ENCODE peak calls at places on chromosome 13, in eight cellular contexts. One of them, this sample, is unnamed.

GRCh38 chr13:113544896-113545295 is 39.7 kb upstream of the TFDP1 start:
- DNase-seq in PC-3: no peak
- DNase-seq in HCT116: no peak
- DNase-seq in fibroblast of lung: no peak
- DNase-seq in colonic mucosa: no peak
- DNase-seq in mammary epithelial cell: no peak
- DNase-seq in SK-N-SH: no peak
- DNase-seq in mesenchymal stem cell: no peak
- DNase-seq in this sample: no peak

GRCh38 chr13:52845766-52846566 is 2.5 kb downstream of the PCDH8 start:
- DNase-seq in PC-3: no peak
- DNase-seq in HCT116: no peak
- DNase-seq in fibroblast of lung: peak
- DNase-seq in colonic mucosa: peak
- DNase-seq in mammary epithelial cell: no peak
- DNase-seq in SK-N-SH: peak
- DNase-seq in mesenchymal stem cell: no peak
- DNase-seq in this sample: peak

GRCh38 chr13:32126298-32126697 is 94.7 kb downstream of the FRY start:
- DNase-seq in PC-3: no peak
- DNase-seq in HCT116: no peak
- DNase-seq in fibroblast of lung: no peak
- DNase-seq in colonic mucosa: no peak
- DNase-seq in mammary epithelial cell: no peak
- DNase-seq in SK-N-SH: no peak
- DNase-seq in mesenchymal stem cell: no peak
- DNase-seq in this sample: no peak

GRCh38 chr13:102940143-102940542 is 94.3 kb downstream of the ERCC5 start:
- DNase-seq in PC-3: no peak
- DNase-seq in HCT116: no peak
- DNase-seq in fibroblast of lung: no peak
- DNase-seq in colonic mucosa: no peak
- DNase-seq in mammary epithelial cell: no peak
- DNase-seq in SK-N-SH: no peak
- DNase-seq in mesenchymal stem cell: no peak
- DNase-seq in this sample: peak

GRCh38 chr13:75705395-75705794 is 69.3 kb downstream of the LMO7 start:
- DNase-seq in PC-3: peak
- DNase-seq in HCT116: peak
- DNase-seq in fibroblast of lung: peak
- DNase-seq in colonic mucosa: no peak
- DNase-seq in mammary epithelial cell: peak
- DNase-seq in SK-N-SH: no peak
- DNase-seq in mesenchymal stem cell: peak
- DNase-seq in this sample: no peak

GRCh38 chr13:64263285-64263684 is 2847.6 kb upstream of the PCDH20 start:
- DNase-seq in PC-3: no peak
- DNase-seq in HCT116: no peak
- DNase-seq in fibroblast of lung: no peak
- DNase-seq in colonic mucosa: no peak
- DNase-seq in mammary epithelial cell: no peak
- DNase-seq in SK-N-SH: no peak
- DNase-seq in mesenchymal stem cell: no peak
- DNase-seq in this sample: no peak

GRCh38 chr13:85632526-85633215 is 166.5 kb downstream of the SLITRK6 start:
- DNase-seq in PC-3: no peak
- DNase-seq in HCT116: no peak
- DNase-seq in fibroblast of lung: peak
- DNase-seq in colonic mucosa: no peak
- DNase-seq in mammary epithelial cell: no peak
- DNase-seq in SK-N-SH: no peak
- DNase-seq in mesenchymal stem cell: peak
- DNase-seq in this sample: no peak

GRCh38 chr13:42876810-42877550 is 95.6 kb downstream of the FAM216B start:
- DNase-seq in PC-3: peak
- DNase-seq in HCT116: no peak
- DNase-seq in fibroblast of lung: peak
- DNase-seq in colonic mucosa: no peak
- DNase-seq in mammary epithelial cell: peak
- DNase-seq in SK-N-SH: no peak
- DNase-seq in mesenchymal stem cell: peak
- DNase-seq in this sample: no peak

GRCh38 chr13:100440756-100441421 is 147.7 kb downstream of the GGACT start:
- DNase-seq in PC-3: no peak
- DNase-seq in HCT116: no peak
- DNase-seq in fibroblast of lung: peak
- DNase-seq in colonic mucosa: no peak
- DNase-seq in mammary epithelial cell: no peak
- DNase-seq in SK-N-SH: no peak
- DNase-seq in mesenchymal stem cell: peak
- DNase-seq in this sample: no peak

GRCh38 chr13:74871671-74872070 is 610.3 kb downstream of the TBC1D4 start:
- DNase-seq in PC-3: peak
- DNase-seq in HCT116: no peak
- DNase-seq in fibroblast of lung: no peak
- DNase-seq in colonic mucosa: no peak
- DNase-seq in mammary epithelial cell: no peak
- DNase-seq in SK-N-SH: no peak
- DNase-seq in mesenchymal stem cell: no peak
- DNase-seq in this sample: no peak

GRCh38 chr13:60009300-60010248 is 154.2 kb downstream of the DIAPH3 start:
- DNase-seq in PC-3: no peak
- DNase-seq in HCT116: no peak
- DNase-seq in fibroblast of lung: peak
- DNase-seq in colonic mucosa: peak
- DNase-seq in mammary epithelial cell: no peak
- DNase-seq in SK-N-SH: no peak
- DNase-seq in mesenchymal stem cell: no peak
- DNase-seq in this sample: no peak

GRCh38 chr13:43573787-43574562 is 212.8 kb downstream of the ENOX1 start:
- DNase-seq in PC-3: no peak
- DNase-seq in HCT116: no peak
- DNase-seq in fibroblast of lung: peak
- DNase-seq in colonic mucosa: no peak
- DNase-seq in mammary epithelial cell: no peak
- DNase-seq in SK-N-SH: no peak
- DNase-seq in mesenchymal stem cell: peak
- DNase-seq in this sample: no peak

GRCh38 chr13:46182491-46182877 is 507 bp upstream of the LCP1 start:
- DNase-seq in PC-3: peak
- DNase-seq in HCT116: no peak
- DNase-seq in fibroblast of lung: no peak
- DNase-seq in colonic mucosa: no peak
- DNase-seq in mammary epithelial cell: no peak
- DNase-seq in SK-N-SH: no peak
- DNase-seq in mesenchymal stem cell: no peak
- DNase-seq in this sample: no peak

GRCh38 chr13:46181799-46182490 is at the start of gene LCP1:
- DNase-seq in PC-3: peak
- DNase-seq in HCT116: no peak
- DNase-seq in fibroblast of lung: no peak
- DNase-seq in colonic mucosa: peak
- DNase-seq in mammary epithelial cell: peak
- DNase-seq in SK-N-SH: no peak
- DNase-seq in mesenchymal stem cell: no peak
- DNase-seq in this sample: peak

GRCh38 chr13:46178821-46179220 is 3.2 kb downstream of the LCP1 start:
- DNase-seq in PC-3: no peak
- DNase-seq in HCT116: no peak
- DNase-seq in fibroblast of lung: no peak
- DNase-seq in colonic mucosa: no peak
- DNase-seq in mammary epithelial cell: no peak
- DNase-seq in SK-N-SH: no peak
- DNase-seq in mesenchymal stem cell: no peak
- DNase-seq in this sample: no peak

GRCh38 chr13:46179576-46180368 is 2.2 kb downstream of the LCP1 start:
- DNase-seq in PC-3: no peak
- DNase-seq in HCT116: no peak
- DNase-seq in fibroblast of lung: no peak
- DNase-seq in colonic mucosa: peak
- DNase-seq in mammary epithelial cell: no peak
- DNase-seq in SK-N-SH: no peak
- DNase-seq in mesenchymal stem cell: no peak
- DNase-seq in this sample: peak

DNA sequence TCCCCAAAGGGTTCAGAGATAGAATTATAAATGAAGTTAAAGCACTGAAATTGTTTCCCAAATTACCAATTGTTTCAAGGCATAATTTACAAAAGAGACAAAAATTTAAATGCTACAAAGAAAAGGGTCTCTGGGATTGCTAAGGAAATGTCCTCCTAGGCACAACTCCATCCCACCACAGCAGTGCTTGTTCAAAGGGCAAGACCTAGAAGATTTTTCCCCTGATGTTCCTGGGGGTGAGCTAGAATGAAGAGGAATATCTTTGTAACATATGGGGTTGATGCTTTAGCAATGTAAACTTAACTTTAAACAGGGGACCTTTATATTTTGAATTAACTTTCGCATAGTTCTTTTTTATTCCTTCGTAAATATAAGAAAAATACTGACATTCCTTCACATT is 1.6 kb downstream of the LCP1 start:
- DNase-seq in PC-3: no peak
- DNase-seq in HCT116: no peak
- DNase-seq in fibroblast of lung: no peak
- DNase-seq in colonic mucosa: no peak
- DNase-seq in mammary epithelial cell: no peak
- DNase-seq in SK-N-SH: no peak
- DNase-seq in mesenchymal stem cell: no peak
- DNase-seq in this sample: peak
- H3K9ac ChIP-seq in PC-3: peak
- H3K9ac ChIP-seq in HCT116: no peak
- H3K9ac ChIP-seq in fibroblast of lung: no peak
- H3K9ac ChIP-seq in colonic mucosa: no peak
- H3K9ac ChIP-seq in mammary epithelial cell: no peak
- H3K9ac ChIP-seq in SK-N-SH: no peak
- H3K9ac ChIP-seq in mesenchymal stem cell: no peak
- H3K9ac ChIP-seq in this sample: peak

DNA sequence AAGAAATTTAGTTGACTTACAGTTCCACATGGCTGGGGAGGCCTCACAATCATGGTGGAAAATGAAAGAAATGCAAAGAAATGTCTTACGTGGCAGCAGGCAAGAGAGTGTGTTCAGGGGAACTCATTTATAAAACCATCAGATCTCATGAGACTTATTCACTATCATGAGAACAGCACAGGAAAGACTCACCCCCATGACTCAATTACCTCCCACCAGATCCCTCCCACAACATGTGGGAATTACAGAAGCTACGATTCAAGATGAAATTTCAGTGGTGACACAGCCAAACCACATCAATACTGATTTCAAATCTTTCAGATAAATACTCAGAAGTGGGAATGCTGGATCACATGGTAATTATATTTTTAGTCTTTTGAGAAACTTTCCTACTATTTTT is 1357.9 kb downstream of the SLITRK5 start:
- DNase-seq in PC-3: no peak
- DNase-seq in HCT116: no peak
- DNase-seq in fibroblast of lung: no peak
- DNase-seq in colonic mucosa: no peak
- DNase-seq in mammary epithelial cell: no peak
- DNase-seq in SK-N-SH: no peak
- DNase-seq in mesenchymal stem cell: no peak
- DNase-seq in this sample: no peak
- H3K4me3 ChIP-seq in PC-3: no peak
- H3K4me3 ChIP-seq in HCT116: no peak
- H3K4me3 ChIP-seq in fibroblast of lung: no peak
- H3K4me3 ChIP-seq in colonic mucosa: no peak
- H3K4me3 ChIP-seq in mammary epithelial cell: no peak
- H3K4me3 ChIP-seq in SK-N-SH: no peak
- H3K4me3 ChIP-seq in mesenchymal stem cell: no peak
- H3K4me3 ChIP-seq in this sample: no peak

DNA sequence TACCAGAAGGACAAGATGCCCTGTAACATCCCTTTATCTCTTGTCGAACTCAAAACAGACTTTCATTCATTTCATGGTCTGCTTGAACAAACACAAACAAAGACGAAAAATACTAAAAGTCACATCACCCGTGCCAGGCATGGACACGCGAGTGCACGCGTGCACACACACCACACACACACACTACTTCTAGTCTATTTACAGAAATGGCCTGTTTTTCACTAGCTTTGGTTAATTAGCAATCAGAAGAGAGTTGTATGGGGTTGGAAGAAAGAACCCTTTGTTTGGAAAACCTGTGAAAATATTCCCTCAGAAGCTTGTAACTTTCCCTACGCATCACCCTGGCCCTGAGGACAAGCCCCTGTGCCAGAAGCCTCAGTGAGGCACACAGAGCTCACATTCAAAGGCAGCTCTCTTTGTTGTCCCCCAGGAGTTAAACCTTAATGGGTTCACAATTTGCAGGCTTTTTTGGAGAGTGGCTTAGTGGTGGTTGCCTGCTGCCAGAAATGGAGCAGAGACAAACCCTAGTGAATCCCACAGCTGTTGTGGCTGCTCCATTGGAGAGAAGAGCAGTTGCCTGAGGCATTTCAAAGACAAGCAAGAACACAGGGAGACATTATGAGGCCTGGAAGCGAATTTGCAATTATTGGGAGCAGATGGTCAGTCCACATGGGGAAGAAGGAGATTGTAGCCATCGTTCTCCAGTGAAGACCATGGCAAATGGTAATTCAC is 55.9 kb downstream of the STARD13 start:
- DNase-seq in PC-3: no peak
- DNase-seq in HCT116: no peak
- DNase-seq in fibroblast of lung: no peak
- DNase-seq in colonic mucosa: no peak
- DNase-seq in mammary epithelial cell: no peak
- DNase-seq in SK-N-SH: peak
- DNase-seq in mesenchymal stem cell: peak
- DNase-seq in this sample: no peak
- H3K9ac ChIP-seq in PC-3: peak
- H3K9ac ChIP-seq in HCT116: no peak
- H3K9ac ChIP-seq in fibroblast of lung: peak
- H3K9ac ChIP-seq in colonic mucosa: peak
- H3K9ac ChIP-seq in mammary epithelial cell: no peak
- H3K9ac ChIP-seq in SK-N-SH: peak
- H3K9ac ChIP-seq in mesenchymal stem cell: peak
- H3K9ac ChIP-seq in this sample: no peak

GRCh38 chr13:99085846-99086148 is 107.9 kb upstream of the DOCK9 start:
- DNase-seq in PC-3: no peak
- DNase-seq in HCT116: no peak
- DNase-seq in fibroblast of lung: no peak
- DNase-seq in colonic mucosa: no peak
- DNase-seq in mammary epithelial cell: no peak
- DNase-seq in SK-N-SH: no peak
- DNase-seq in mesenchymal stem cell: no peak
- DNase-seq in this sample: no peak

GRCh38 chr13:99083976-99084375 is 106.1 kb upstream of the DOCK9 start:
- DNase-seq in PC-3: no peak
- DNase-seq in HCT116: no peak
- DNase-seq in fibroblast of lung: no peak
- DNase-seq in colonic mucosa: no peak
- DNase-seq in mammary epithelial cell: no peak
- DNase-seq in SK-N-SH: no peak
- DNase-seq in mesenchymal stem cell: no peak
- DNase-seq in this sample: no peak

GRCh38 chr13:99086869-99087129 is 108.9 kb upstream of the DOCK9 start:
- DNase-seq in PC-3: no peak
- DNase-seq in HCT116: no peak
- DNase-seq in fibroblast of lung: peak
- DNase-seq in colonic mucosa: peak
- DNase-seq in mammary epithelial cell: peak
- DNase-seq in SK-N-SH: no peak
- DNase-seq in mesenchymal stem cell: no peak
- DNase-seq in this sample: no peak

GRCh38 chr13:99086149-99086868 is 108.4 kb upstream of the DOCK9 start:
- DNase-seq in PC-3: peak
- DNase-seq in HCT116: no peak
- DNase-seq in fibroblast of lung: peak
- DNase-seq in colonic mucosa: peak
- DNase-seq in mammary epithelial cell: peak
- DNase-seq in SK-N-SH: peak
- DNase-seq in mesenchymal stem cell: peak
- DNase-seq in this sample: peak

GRCh38 chr13:99085139-99085845 is 107.4 kb upstream of the DOCK9 start:
- DNase-seq in PC-3: no peak
- DNase-seq in HCT116: no peak
- DNase-seq in fibroblast of lung: no peak
- DNase-seq in colonic mucosa: peak
- DNase-seq in mammary epithelial cell: no peak
- DNase-seq in SK-N-SH: no peak
- DNase-seq in mesenchymal stem cell: peak
- DNase-seq in this sample: no peak
- H3K4me3 ChIP-seq in PC-3: peak
- H3K4me3 ChIP-seq in HCT116: peak
- H3K4me3 ChIP-seq in fibroblast of lung: no peak
- H3K4me3 ChIP-seq in colonic mucosa: peak
- H3K4me3 ChIP-seq in mammary epithelial cell: peak
- H3K4me3 ChIP-seq in SK-N-SH: peak
- H3K4me3 ChIP-seq in mesenchymal stem cell: peak
- H3K4me3 ChIP-seq in this sample: no peak